ENCODE peak calls at places on chromosomes 6 and 20, in eight cellular contexts. One of them, this sample, is unnamed.

GRCh38 chr6:25925808-25926325 is 4.6 kb downstream of the SLC17A2 start:
- DNase-seq in iris pigment epithelial cell: no peak
- DNase-seq in foreskin keratinocyte: no peak
- DNase-seq in right lobe of liver: no peak
- DNase-seq in AG09309: no peak
- DNase-seq in transverse colon: no peak
- DNase-seq in activated T-cell treated with anti-CD3 and anti-CD28 coated beads for 24 hours: no peak
- DNase-seq in kidney tubule cell: no peak
- DNase-seq in this sample: no peak

GRCh38 chr6:42791706-42792320 is 10.0 kb downstream of the BICRAL start:
- DNase-seq in iris pigment epithelial cell: peak; percentile 76
- DNase-seq in foreskin keratinocyte: no peak
- DNase-seq in right lobe of liver: no peak
- DNase-seq in AG09309: no peak
- DNase-seq in transverse colon: no peak
- DNase-seq in activated T-cell treated with anti-CD3 and anti-CD28 coated beads for 24 hours: no peak
- DNase-seq in kidney tubule cell: peak; percentile 29
- DNase-seq in this sample: no peak

GRCh38 chr6:14736231-14736953 is 509.5 kb upstream of the JARID2 start:
- DNase-seq in iris pigment epithelial cell: no peak
- DNase-seq in foreskin keratinocyte: no peak
- DNase-seq in right lobe of liver: no peak
- DNase-seq in AG09309: no peak
- DNase-seq in transverse colon: no peak
- DNase-seq in activated T-cell treated with anti-CD3 and anti-CD28 coated beads for 24 hours: no peak
- DNase-seq in kidney tubule cell: no peak
- DNase-seq in this sample: no peak

GRCh38 chr6:26067367-26067766 is 19.9 kb upstream of the HFE start:
- DNase-seq in iris pigment epithelial cell: no peak
- DNase-seq in foreskin keratinocyte: no peak
- DNase-seq in right lobe of liver: no peak
- DNase-seq in AG09309: no peak
- DNase-seq in transverse colon: no peak
- DNase-seq in activated T-cell treated with anti-CD3 and anti-CD28 coated beads for 24 hours: no peak
- DNase-seq in kidney tubule cell: no peak
- DNase-seq in this sample: no peak

GRCh38 chr6:30646450-30647038 is 389 bp upstream of the C6orf136 start:
- DNase-seq in iris pigment epithelial cell: peak; percentile 91
- DNase-seq in foreskin keratinocyte: no peak
- DNase-seq in right lobe of liver: no peak
- DNase-seq in AG09309: peak; percentile 54
- DNase-seq in transverse colon: peak; percentile 96
- DNase-seq in activated T-cell treated with anti-CD3 and anti-CD28 coated beads for 24 hours: no peak
- DNase-seq in kidney tubule cell: no peak
- DNase-seq in this sample: peak; percentile 41

GRCh38 chr20:4006640-4007039 is 8.7 kb downstream of the RNF24 start:
- DNase-seq in iris pigment epithelial cell: no peak
- DNase-seq in foreskin keratinocyte: no peak
- DNase-seq in right lobe of liver: peak; percentile 89
- DNase-seq in AG09309: no peak
- DNase-seq in transverse colon: no peak
- DNase-seq in activated T-cell treated with anti-CD3 and anti-CD28 coated beads for 24 hours: no peak
- DNase-seq in kidney tubule cell: no peak
- DNase-seq in this sample: no peak

GRCh38 chr6:21357262-21357661 is 236.3 kb upstream of the SOX4 start:
- DNase-seq in iris pigment epithelial cell: no peak
- DNase-seq in foreskin keratinocyte: no peak
- DNase-seq in right lobe of liver: no peak
- DNase-seq in AG09309: no peak
- DNase-seq in transverse colon: no peak
- DNase-seq in activated T-cell treated with anti-CD3 and anti-CD28 coated beads for 24 hours: no peak
- DNase-seq in kidney tubule cell: no peak
- DNase-seq in this sample: no peak

GRCh38 chr6:17103715-17104114 is 1.9 kb downstream of the STMND1 start:
- DNase-seq in iris pigment epithelial cell: peak; percentile 18
- DNase-seq in foreskin keratinocyte: no peak
- DNase-seq in right lobe of liver: no peak
- DNase-seq in AG09309: no peak
- DNase-seq in transverse colon: no peak
- DNase-seq in activated T-cell treated with anti-CD3 and anti-CD28 coated beads for 24 hours: no peak
- DNase-seq in kidney tubule cell: no peak
- DNase-seq in this sample: peak; percentile 58

GRCh38 chr20:14785065-14785743 is 447.8 kb upstream of the FLRT3 start:
- DNase-seq in iris pigment epithelial cell: no peak
- DNase-seq in foreskin keratinocyte: no peak
- DNase-seq in right lobe of liver: no peak
- DNase-seq in AG09309: no peak
- DNase-seq in transverse colon: no peak
- DNase-seq in activated T-cell treated with anti-CD3 and anti-CD28 coated beads for 24 hours: no peak
- DNase-seq in kidney tubule cell: no peak
- DNase-seq in this sample: no peak

GRCh38 chr6:2478200-2478599 is 232.8 kb upstream of the GMDS start:
- DNase-seq in iris pigment epithelial cell: peak; percentile 74
- DNase-seq in foreskin keratinocyte: no peak
- DNase-seq in right lobe of liver: no peak
- DNase-seq in AG09309: no peak
- DNase-seq in transverse colon: no peak
- DNase-seq in activated T-cell treated with anti-CD3 and anti-CD28 coated beads for 24 hours: no peak
- DNase-seq in kidney tubule cell: peak; percentile 69
- DNase-seq in this sample: peak; percentile 22

GRCh38 chr20:57577679-57578475 is 17.0 kb downstream of the PCK1 start:
- DNase-seq in iris pigment epithelial cell: no peak
- DNase-seq in foreskin keratinocyte: no peak
- DNase-seq in right lobe of liver: peak; percentile 89
- DNase-seq in AG09309: no peak
- DNase-seq in transverse colon: no peak
- DNase-seq in activated T-cell treated with anti-CD3 and anti-CD28 coated beads for 24 hours: no peak
- DNase-seq in kidney tubule cell: no peak
- DNase-seq in this sample: no peak

GRCh38 chr6:130622142-130622541 is 205.1 kb upstream of the SMLR1 start:
- DNase-seq in iris pigment epithelial cell: peak; percentile 67
- DNase-seq in foreskin keratinocyte: no peak
- DNase-seq in right lobe of liver: no peak
- DNase-seq in AG09309: no peak
- DNase-seq in transverse colon: no peak
- DNase-seq in activated T-cell treated with anti-CD3 and anti-CD28 coated beads for 24 hours: no peak
- DNase-seq in kidney tubule cell: no peak
- DNase-seq in this sample: no peak

GRCh38 chr6:144728804-144729203 is 443.7 kb downstream of the UTRN start:
- DNase-seq in iris pigment epithelial cell: no peak
- DNase-seq in foreskin keratinocyte: no peak
- DNase-seq in right lobe of liver: no peak
- DNase-seq in AG09309: no peak
- DNase-seq in transverse colon: no peak
- DNase-seq in activated T-cell treated with anti-CD3 and anti-CD28 coated beads for 24 hours: no peak
- DNase-seq in kidney tubule cell: no peak
- DNase-seq in this sample: no peak

GRCh38 chr20:20229595-20229994 is 138.3 kb upstream of the INSM1 start:
- DNase-seq in iris pigment epithelial cell: no peak
- DNase-seq in foreskin keratinocyte: no peak
- DNase-seq in right lobe of liver: no peak
- DNase-seq in AG09309: no peak
- DNase-seq in transverse colon: no peak
- DNase-seq in activated T-cell treated with anti-CD3 and anti-CD28 coated beads for 24 hours: no peak
- DNase-seq in kidney tubule cell: peak; percentile 32
- DNase-seq in this sample: no peak

GRCh38 chr6:27132532-27133280 is 114.8 kb upstream of the PRSS16 start:
- DNase-seq in iris pigment epithelial cell: peak; percentile 100
- DNase-seq in foreskin keratinocyte: peak; percentile 98
- DNase-seq in right lobe of liver: peak; percentile 83
- DNase-seq in AG09309: peak; percentile 100
- DNase-seq in transverse colon: peak; percentile 94
- DNase-seq in activated T-cell treated with anti-CD3 and anti-CD28 coated beads for 24 hours: peak; percentile 86
- DNase-seq in kidney tubule cell: peak; percentile 98
- DNase-seq in this sample: peak; percentile 100

GRCh38 chr6:786946-787763 is 94.2 kb upstream of the EXOC2 start:
- DNase-seq in iris pigment epithelial cell: no peak
- DNase-seq in foreskin keratinocyte: no peak
- DNase-seq in right lobe of liver: no peak
- DNase-seq in AG09309: no peak
- DNase-seq in transverse colon: no peak
- DNase-seq in activated T-cell treated with anti-CD3 and anti-CD28 coated beads for 24 hours: no peak
- DNase-seq in kidney tubule cell: peak; percentile 9
- DNase-seq in this sample: peak; percentile 45

GRCh38 chr6:111057074-111057752 is 30.1 kb upstream of the SLC16A10 start:
- DNase-seq in iris pigment epithelial cell: peak; percentile 52
- DNase-seq in foreskin keratinocyte: no peak
- DNase-seq in right lobe of liver: no peak
- DNase-seq in AG09309: peak; percentile 16
- DNase-seq in transverse colon: peak; percentile 21
- DNase-seq in activated T-cell treated with anti-CD3 and anti-CD28 coated beads for 24 hours: no peak
- DNase-seq in kidney tubule cell: peak; percentile 63
- DNase-seq in this sample: peak; percentile 32